ENCODE peak calls at places on chromosome 11, in eight cellular contexts. D is stimulated activated CD4-positive, alpha-beta T cell treated with anti-CD3 and anti-CD28 coated beads, Interleukin-12 subunit alpha, Interleukin-12 subunit beta, amount 100 ng/mL, for 24 hours; J is NCI-H1694 treated with DMSO at 0.1 percent for 48 hours; I is NCI-H748 treated with DMSO at 0.1 percent for 48 hours; N is HFF-Myc; L is naive thymus-derived CD4-positive, alpha-beta T cell; Q is GM20000; S is kidney epithelial cell. O is an unnamed sample.
A peak's percentile ranks its signal among the peaks of the same experiment; 100 is the strongest.

GRCh38 chr11:8930456-8931175 is 2.1 kb downstream of the C11orf16 start:
- DNase-seq in D (no peak), J (no peak), L (no peak), I (no peak), Q (no peak), S (no peak), N (no peak), O (no peak)

GRCh38 chr11:122748968-122749687 is 89.2 kb upstream of the CRTAM start:
- DNase-seq in N (no peak), D (peak; percentile 40), I (no peak), Q (peak; percentile 70), S (no peak), L (peak; percentile 17), J (no peak), O (peak; percentile 37)

GRCh38 chr11:72924568-72925190 is 110.5 kb downstream of the ATG16L2 start:
- DNase-seq in N (no peak), I (peak; percentile 14), S (no peak), Q (no peak), J (peak; percentile 34), D (no peak), L (peak; percentile 18), O (peak; percentile 18)

GRCh38 chr11:96311120-96311568 is 31.9 kb downstream of the MAML2 start:
- DNase-seq in D (no peak), Q (no peak), L (no peak), J (no peak), I (no peak), N (no peak), S (no peak), O (no peak)

GRCh38 chr11:13535819-13536218 is 40.0 kb upstream of the PTH start:
- DNase-seq in J (no peak), N (no peak), D (no peak), Q (no peak), L (no peak), I (no peak), S (no peak), O (no peak)

GRCh38 chr11:2818503-2818902 is 67.1 kb downstream of the CDKN1C start:
- DNase-seq in Q (no peak), D (no peak), L (no peak), I (no peak), N (no peak), S (no peak), J (no peak), O (no peak)

GRCh38 chr11:121466063-121466794 is 13.5 kb upstream of the SORL1-AS1 start:
- DNase-seq in D (no peak), J (peak; percentile 36), L (no peak), S (peak; percentile 95), I (peak; percentile 72), Q (no peak), N (peak; percentile 95), O (peak; percentile 15)

GRCh38 chr11:78181155-78181554 is 7.3 kb downstream of the KCTD21 start:
- DNase-seq in S (no peak), J (no peak), Q (no peak), L (no peak), N (no peak), D (no peak), I (no peak), O (no peak)

GRCh38 chr11:20089796-20090653 is 70.2 kb downstream of the DBX1 start:
- DNase-seq in Q (no peak), N (no peak), J (no peak), I (peak; percentile 20), D (no peak), L (no peak), S (no peak), O (no peak)

GRCh38 chr11:1486054-1486825 is at the start of gene MOB2:
- DNase-seq in D (no peak), Q (no peak), S (peak; percentile 10), J (no peak), I (no peak), L (no peak), N (no peak), O (peak; percentile 21)

GRCh38 chr11:57380975-57381374 is at the start of gene PRG3:
- DNase-seq in Q (no peak), S (no peak), N (no peak), I (no peak), D (no peak), J (no peak), L (no peak), O (no peak)

GRCh38 chr11:22079133-22079847 is 113.6 kb upstream of the ANO5 start:
- DNase-seq in D (no peak), Q (no peak), L (no peak), S (no peak), J (no peak), I (no peak), N (no peak), O (no peak)

GRCh38 chr11:35978173-35978572 is 34.3 kb downstream of the LDLRAD3 start:
- DNase-seq in I (no peak), S (no peak), D (no peak), L (no peak), N (no peak), Q (no peak), J (no peak), O (no peak)

GRCh38 chr11:92489831-92490399 is 265.3 kb downstream of the FAT3 start:
- DNase-seq in I (no peak), L (no peak), D (no peak), Q (no peak), N (no peak), S (no peak), J (no peak), O (no peak)

GRCh38 chr11:9219115-9219514 is 46.0 kb downstream of the DENND5A start:
- DNase-seq in L (no peak), I (no peak), Q (no peak), N (no peak), D (no peak), S (no peak), J (no peak), O (no peak)

GRCh38 chr11:32121012-32121411 is 30.1 kb downstream of the RCN1 start:
- DNase-seq in I (no peak), D (no peak), J (no peak), N (no peak), S (no peak), L (no peak), Q (no peak), O (no peak)

GRCh38 chr11:105392546-105392945 is 217.3 kb upstream of the GRIA4 start:
- DNase-seq in D (no peak), Q (no peak), N (no peak), J (no peak), S (no peak), L (no peak), I (no peak), O (no peak)

GRCh38 chr11:69293819-69294505 is at the start of gene MYEOV:
- DNase-seq in D (peak; percentile 41), N (no peak), I (no peak), L (no peak), J (no peak), S (no peak), Q (peak; percentile 73), O (no peak)

GRCh38 chr11:7257744-7258143 is 6.0 kb downstream of the SYT9 start:
- DNase-seq in I (no peak), S (no peak), L (no peak), J (no peak), Q (no peak), D (no peak), N (no peak), O (no peak)

GRCh38 chr11:124470516-124471231 is 25.2 kb upstream of the OR8B8 start:
- DNase-seq in S (no peak), N (no peak), D (no peak), I (no peak), J (no peak), L (no peak), Q (no peak), O (no peak)

GRCh38 chr11:75589933-75590332 is 27.9 kb downstream of the SERPINH1 start:
- DNase-seq in S (no peak), D (no peak), I (no peak), L (no peak), N (no peak), J (no peak), Q (no peak), O (no peak)

GRCh38 chr11:95262994-95263764 is 32.2 kb upstream of the SESN3 start:
- DNase-seq in L (no peak), N (no peak), J (no peak), S (no peak), Q (no peak), D (no peak), I (no peak), O (no peak)

O was measured in central memory CD4-positive, alpha-beta T cell.